ENCODE peak calls at places on chromosomes 16 and 17, in nine cellular contexts. One of them, this sample, is unnamed.

GRCh38 chr17:65173284-65173793 is 36.2 kb downstream of the RGS9 start:
- DNase-seq in pancreas: no peak
- DNase-seq in cardiac muscle cell: peak
- DNase-seq in Karpas-422: no peak
- DNase-seq in skeletal muscle cell: peak
- DNase-seq in psoas muscle: no peak
- DNase-seq in AG10803: peak
- DNase-seq in fibroblast of pulmonary artery: peak
- DNase-seq in cardiac fibroblast: peak
- DNase-seq in this sample: peak

GRCh38 chr17:41492351-41492750 is 2.6 kb upstream of the KRT36 start:
- DNase-seq in pancreas: no peak
- DNase-seq in cardiac muscle cell: peak
- DNase-seq in Karpas-422: no peak
- DNase-seq in skeletal muscle cell: peak
- DNase-seq in psoas muscle: no peak
- DNase-seq in AG10803: peak
- DNase-seq in fibroblast of pulmonary artery: peak
- DNase-seq in cardiac fibroblast: peak
- DNase-seq in this sample: peak

GRCh38 chr17:29581583-29582253 is 7.7 kb downstream of the GIT1 start:
- DNase-seq in pancreas: peak
- DNase-seq in cardiac muscle cell: no peak
- DNase-seq in Karpas-422: no peak
- DNase-seq in skeletal muscle cell: no peak
- DNase-seq in psoas muscle: no peak
- DNase-seq in AG10803: no peak
- DNase-seq in fibroblast of pulmonary artery: no peak
- DNase-seq in cardiac fibroblast: no peak
- DNase-seq in this sample: no peak

GRCh38 chr17:82936768-82937171 is 96.9 kb upstream of the ZNF750 start:
- DNase-seq in pancreas: no peak
- DNase-seq in cardiac muscle cell: no peak
- DNase-seq in Karpas-422: no peak
- DNase-seq in skeletal muscle cell: no peak
- DNase-seq in psoas muscle: peak
- DNase-seq in AG10803: no peak
- DNase-seq in fibroblast of pulmonary artery: no peak
- DNase-seq in cardiac fibroblast: no peak
- DNase-seq in this sample: no peak

GRCh38 chr16:49499018-49499785 is 125.6 kb downstream of the C16orf78 start:
- DNase-seq in pancreas: no peak
- DNase-seq in cardiac muscle cell: no peak
- DNase-seq in Karpas-422: no peak
- DNase-seq in skeletal muscle cell: no peak
- DNase-seq in psoas muscle: peak
- DNase-seq in AG10803: no peak
- DNase-seq in fibroblast of pulmonary artery: no peak
- DNase-seq in cardiac fibroblast: no peak
- DNase-seq in this sample: no peak

GRCh38 chr17:6430769-6431168 is 4.2 kb downstream of the AIPL1 start:
- DNase-seq in pancreas: no peak
- DNase-seq in cardiac muscle cell: no peak
- DNase-seq in Karpas-422: no peak
- DNase-seq in skeletal muscle cell: no peak
- DNase-seq in psoas muscle: no peak
- DNase-seq in AG10803: no peak
- DNase-seq in fibroblast of pulmonary artery: no peak
- DNase-seq in cardiac fibroblast: no peak
- DNase-seq in this sample: no peak

GRCh38 chr16:58152246-58152868 is 23.2 kb upstream of the CFAP20 start:
- DNase-seq in pancreas: no peak
- DNase-seq in cardiac muscle cell: no peak
- DNase-seq in Karpas-422: no peak
- DNase-seq in skeletal muscle cell: no peak
- DNase-seq in psoas muscle: no peak
- DNase-seq in AG10803: peak
- DNase-seq in fibroblast of pulmonary artery: no peak
- DNase-seq in cardiac fibroblast: no peak
- DNase-seq in this sample: no peak

GRCh38 chr17:71084219-71084618 is 914.9 kb downstream of the KCNJ2 start:
- DNase-seq in pancreas: peak
- DNase-seq in cardiac muscle cell: peak
- DNase-seq in Karpas-422: peak
- DNase-seq in skeletal muscle cell: no peak
- DNase-seq in psoas muscle: no peak
- DNase-seq in AG10803: peak
- DNase-seq in fibroblast of pulmonary artery: peak
- DNase-seq in cardiac fibroblast: peak
- DNase-seq in this sample: peak

GRCh38 chr16:71542377-71542776 is 16.2 kb downstream of the CHST4 start:
- DNase-seq in pancreas: no peak
- DNase-seq in cardiac muscle cell: peak
- DNase-seq in Karpas-422: peak
- DNase-seq in skeletal muscle cell: peak
- DNase-seq in psoas muscle: no peak
- DNase-seq in AG10803: peak
- DNase-seq in fibroblast of pulmonary artery: peak
- DNase-seq in cardiac fibroblast: peak
- DNase-seq in this sample: peak

GRCh38 chr16:12320298-12320706 is 343.8 kb downstream of the SNX29 start:
- DNase-seq in pancreas: no peak
- DNase-seq in cardiac muscle cell: no peak
- DNase-seq in Karpas-422: no peak
- DNase-seq in skeletal muscle cell: no peak
- DNase-seq in psoas muscle: no peak
- DNase-seq in AG10803: peak
- DNase-seq in fibroblast of pulmonary artery: peak
- DNase-seq in cardiac fibroblast: no peak
- DNase-seq in this sample: no peak

GRCh38 chr16:70701036-70701435 is 15.2 kb upstream of the MTSS2 start:
- DNase-seq in pancreas: no peak
- DNase-seq in cardiac muscle cell: no peak
- DNase-seq in Karpas-422: no peak
- DNase-seq in skeletal muscle cell: no peak
- DNase-seq in psoas muscle: no peak
- DNase-seq in AG10803: no peak
- DNase-seq in fibroblast of pulmonary artery: no peak
- DNase-seq in cardiac fibroblast: no peak
- DNase-seq in this sample: no peak

GRCh38 chr17:22517716-22518115 is 825.4 kb downstream of the KCNJ18 start:
- DNase-seq in pancreas: no peak
- DNase-seq in cardiac muscle cell: no peak
- DNase-seq in Karpas-422: peak
- DNase-seq in skeletal muscle cell: no peak
- DNase-seq in psoas muscle: no peak
- DNase-seq in AG10803: no peak
- DNase-seq in fibroblast of pulmonary artery: no peak
- DNase-seq in cardiac fibroblast: no peak
- DNase-seq in this sample: no peak

GRCh38 chr17:42111901-42112551 is 488 bp downstream of the DHX58 start:
- DNase-seq in pancreas: no peak
- DNase-seq in cardiac muscle cell: peak
- DNase-seq in Karpas-422: peak
- DNase-seq in skeletal muscle cell: no peak
- DNase-seq in psoas muscle: peak
- DNase-seq in AG10803: peak
- DNase-seq in fibroblast of pulmonary artery: peak
- DNase-seq in cardiac fibroblast: peak
- DNase-seq in this sample: peak

GRCh38 chr17:17811381-17812210 is 25.2 kb downstream of the SREBF1 start:
- DNase-seq in pancreas: no peak
- DNase-seq in cardiac muscle cell: peak
- DNase-seq in Karpas-422: peak
- DNase-seq in skeletal muscle cell: no peak
- DNase-seq in psoas muscle: no peak
- DNase-seq in AG10803: no peak
- DNase-seq in fibroblast of pulmonary artery: peak
- DNase-seq in cardiac fibroblast: peak
- DNase-seq in this sample: peak

GRCh38 chr17:66203274-66204015 is 11.5 kb upstream of the CEP112 start:
- DNase-seq in pancreas: no peak
- DNase-seq in cardiac muscle cell: no peak
- DNase-seq in Karpas-422: no peak
- DNase-seq in skeletal muscle cell: no peak
- DNase-seq in psoas muscle: no peak
- DNase-seq in AG10803: no peak
- DNase-seq in fibroblast of pulmonary artery: no peak
- DNase-seq in cardiac fibroblast: no peak
- DNase-seq in this sample: no peak

GRCh38 chr16:30121741-30122620 is 1.0 kb downstream of the MAPK3 start:
- DNase-seq in pancreas: no peak
- DNase-seq in cardiac muscle cell: peak
- DNase-seq in Karpas-422: no peak
- DNase-seq in skeletal muscle cell: no peak
- DNase-seq in psoas muscle: peak
- DNase-seq in AG10803: no peak
- DNase-seq in fibroblast of pulmonary artery: peak
- DNase-seq in cardiac fibroblast: peak
- DNase-seq in this sample: peak

GRCh38 chr16:73054732-73055481 is 7.0 kb upstream of the ZFHX3 start:
- DNase-seq in pancreas: no peak
- DNase-seq in cardiac muscle cell: peak
- DNase-seq in Karpas-422: no peak
- DNase-seq in skeletal muscle cell: peak
- DNase-seq in psoas muscle: no peak
- DNase-seq in AG10803: peak
- DNase-seq in fibroblast of pulmonary artery: peak
- DNase-seq in cardiac fibroblast: peak
- DNase-seq in this sample: peak

GRCh38 chr17:17303847-17304490 is 796 bp downstream of the NT5M start:
- DNase-seq in pancreas: no peak
- DNase-seq in cardiac muscle cell: no peak
- DNase-seq in Karpas-422: no peak
- DNase-seq in skeletal muscle cell: no peak
- DNase-seq in psoas muscle: no peak
- DNase-seq in AG10803: no peak
- DNase-seq in fibroblast of pulmonary artery: no peak
- DNase-seq in cardiac fibroblast: no peak
- DNase-seq in this sample: no peak

GRCh38 chr16:962901-963814 is 7.6 kb downstream of the LMF1 start:
- DNase-seq in pancreas: no peak
- DNase-seq in cardiac muscle cell: no peak
- DNase-seq in Karpas-422: no peak
- DNase-seq in skeletal muscle cell: no peak
- DNase-seq in psoas muscle: no peak
- DNase-seq in AG10803: no peak
- DNase-seq in fibroblast of pulmonary artery: no peak
- DNase-seq in cardiac fibroblast: no peak
- DNase-seq in this sample: no peak
- H3K4me3 ChIP-seq in pancreas: no peak
- H3K4me3 ChIP-seq in cardiac muscle cell: no peak
- H3K4me3 ChIP-seq in Karpas-422: no peak
- H3K4me3 ChIP-seq in skeletal muscle cell: no peak
- H3K4me3 ChIP-seq in psoas muscle: no peak
- H3K4me3 ChIP-seq in AG10803: no peak
- H3K4me3 ChIP-seq in fibroblast of pulmonary artery: no peak
- H3K4me3 ChIP-seq in cardiac fibroblast: no peak
- H3K4me3 ChIP-seq in this sample: no peak

GRCh38 chr17:79842656-79843474 is 3.6 kb upstream of the CBX4 start:
- DNase-seq in pancreas: peak
- DNase-seq in cardiac muscle cell: peak
- DNase-seq in Karpas-422: no peak
- DNase-seq in skeletal muscle cell: no peak
- DNase-seq in psoas muscle: no peak
- DNase-seq in AG10803: no peak
- DNase-seq in fibroblast of pulmonary artery: no peak
- DNase-seq in cardiac fibroblast: no peak
- DNase-seq in this sample: no peak

GRCh38 chr17:79844869-79845600 is 5.8 kb upstream of the CBX4 start:
- DNase-seq in pancreas: peak
- DNase-seq in cardiac muscle cell: peak
- DNase-seq in Karpas-422: peak
- DNase-seq in skeletal muscle cell: no peak
- DNase-seq in psoas muscle: peak
- DNase-seq in AG10803: no peak
- DNase-seq in fibroblast of pulmonary artery: no peak
- DNase-seq in cardiac fibroblast: peak
- DNase-seq in this sample: no peak

GRCh38 chr17:79843917-79844815 is 4.9 kb upstream of the CBX4 start:
- DNase-seq in pancreas: peak
- DNase-seq in cardiac muscle cell: peak
- DNase-seq in Karpas-422: no peak
- DNase-seq in skeletal muscle cell: no peak
- DNase-seq in psoas muscle: peak
- DNase-seq in AG10803: peak
- DNase-seq in fibroblast of pulmonary artery: peak
- DNase-seq in cardiac fibroblast: peak
- DNase-seq in this sample: peak

GRCh38 chr17:79842136-79842655 is 3.0 kb upstream of the CBX4 start:
- DNase-seq in pancreas: peak
- DNase-seq in cardiac muscle cell: no peak
- DNase-seq in Karpas-422: no peak
- DNase-seq in skeletal muscle cell: no peak
- DNase-seq in psoas muscle: no peak
- DNase-seq in AG10803: no peak
- DNase-seq in fibroblast of pulmonary artery: no peak
- DNase-seq in cardiac fibroblast: no peak
- DNase-seq in this sample: no peak

DNA sequence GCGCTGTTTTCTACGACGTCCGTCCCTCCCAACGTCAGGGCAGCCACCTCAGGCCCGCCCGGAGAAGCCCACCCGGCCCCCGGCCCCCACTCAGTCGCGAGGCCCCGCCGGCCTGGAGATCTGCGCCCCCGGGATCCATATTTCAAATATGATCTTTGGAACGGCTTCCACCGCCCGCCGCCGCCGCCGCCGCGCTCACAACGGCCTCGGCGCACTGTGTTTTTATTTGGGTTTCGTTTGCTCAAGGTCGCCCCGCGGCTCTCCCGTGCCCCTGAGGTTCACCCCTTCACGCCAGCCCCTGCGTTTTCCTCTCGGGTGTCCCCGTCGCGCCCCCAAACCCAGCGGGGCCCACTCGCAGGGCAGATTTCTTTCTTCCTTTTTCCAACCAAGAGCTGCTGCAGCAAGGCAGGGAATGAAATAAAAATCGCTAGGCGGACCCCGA is 4.3 kb upstream of the CBX4 start:
- DNase-seq in pancreas: peak
- DNase-seq in cardiac muscle cell: no peak
- DNase-seq in Karpas-422: no peak
- DNase-seq in skeletal muscle cell: no peak
- DNase-seq in psoas muscle: no peak
- DNase-seq in AG10803: no peak
- DNase-seq in fibroblast of pulmonary artery: no peak
- DNase-seq in cardiac fibroblast: no peak
- DNase-seq in this sample: no peak
- H3K4me3 ChIP-seq in pancreas: peak
- H3K4me3 ChIP-seq in cardiac muscle cell: peak
- H3K4me3 ChIP-seq in Karpas-422: no peak
- H3K4me3 ChIP-seq in skeletal muscle cell: peak
- H3K4me3 ChIP-seq in psoas muscle: peak
- H3K4me3 ChIP-seq in AG10803: peak
- H3K4me3 ChIP-seq in fibroblast of pulmonary artery: peak
- H3K4me3 ChIP-seq in cardiac fibroblast: peak
- H3K4me3 ChIP-seq in this sample: peak

GRCh38 chr17:21288581-21289017 is 4.1 kb downstream of the MAP2K3 start:
- DNase-seq in pancreas: no peak
- DNase-seq in cardiac muscle cell: no peak
- DNase-seq in Karpas-422: peak
- DNase-seq in skeletal muscle cell: no peak
- DNase-seq in psoas muscle: peak
- DNase-seq in AG10803: no peak
- DNase-seq in fibroblast of pulmonary artery: no peak
- DNase-seq in cardiac fibroblast: no peak
- DNase-seq in this sample: no peak
- H3K4me3 ChIP-seq in pancreas: peak
- H3K4me3 ChIP-seq in cardiac muscle cell: no peak
- H3K4me3 ChIP-seq in Karpas-422: peak
- H3K4me3 ChIP-seq in skeletal muscle cell: no peak
- H3K4me3 ChIP-seq in psoas muscle: peak
- H3K4me3 ChIP-seq in AG10803: peak
- H3K4me3 ChIP-seq in fibroblast of pulmonary artery: no peak
- H3K4me3 ChIP-seq in cardiac fibroblast: no peak
- H3K4me3 ChIP-seq in this sample: peak

GRCh38 chr16:15672514-15673167 is 22.6 kb downstream of the NDE1 start:
- DNase-seq in pancreas: peak
- DNase-seq in cardiac muscle cell: peak
- DNase-seq in Karpas-422: no peak
- DNase-seq in skeletal muscle cell: peak
- DNase-seq in psoas muscle: peak
- DNase-seq in AG10803: peak
- DNase-seq in fibroblast of pulmonary artery: peak
- DNase-seq in cardiac fibroblast: peak
- DNase-seq in this sample: peak
- H3K4me3 ChIP-seq in pancreas: no peak
- H3K4me3 ChIP-seq in cardiac muscle cell: no peak
- H3K4me3 ChIP-seq in Karpas-422: no peak
- H3K4me3 ChIP-seq in skeletal muscle cell: no peak
- H3K4me3 ChIP-seq in psoas muscle: peak
- H3K4me3 ChIP-seq in AG10803: peak
- H3K4me3 ChIP-seq in fibroblast of pulmonary artery: no peak
- H3K4me3 ChIP-seq in cardiac fibroblast: no peak
- H3K4me3 ChIP-seq in this sample: peak